ENCODE peak calls at places on chromosomes 5 and 9, in five cellular contexts. H is endothelial cell; K is CD8-positive, alpha-beta T cell; E is AG09319; D is MCF 10A. R is an unnamed sample.

GRCh38 chr9:98391406-98391805 is 136.0 kb upstream of the TBC1D2 start:
- DNase-seq in H (no peak), K (no peak), E (no peak), D (no peak), R (no peak)

GRCh38 chr5:181234116-181234454 is 9.6 kb downstream of the RACK1 start:
- DNase-seq in H (no peak), K (no peak), E (no peak), D (no peak), R (no peak)

GRCh38 chr9:125190371-125190801 is 783 bp upstream of the PPP6C start:
- DNase-seq in H (no peak), K (peak; percentile 56), E (no peak), D (no peak), R (no peak)

GRCh38 chr5:126414874-126415502 is 8.2 kb upstream of the GRAMD2B start:
- DNase-seq in H (no peak), K (no peak), E (no peak), D (peak; percentile 72), R (no peak)

GRCh38 chr5:39100851-39101396 is 26.7 kb upstream of the RICTOR start:
- DNase-seq in H (no peak), K (no peak), E (peak; percentile 93), D (peak; percentile 98), R (no peak)

GRCh38 chr5:26282190-26282589 is 756.2 kb downstream of the CDH9 start:
- DNase-seq in H (no peak), K (no peak), E (no peak), D (no peak), R (no peak)

GRCh38 chr9:36029765-36030528 is 6.8 kb upstream of the RECK start:
- DNase-seq in H (no peak), K (no peak), E (peak; percentile 93), D (peak; percentile 94), R (no peak)

GRCh38 chr9:99851028-99851822 is 29.5 kb downstream of the NR4A3 start:
- DNase-seq in H (no peak), K (peak; percentile 54), E (no peak), D (no peak), R (no peak)

GRCh38 chr5:143434261-143435206 is 31.0 kb upstream of the NR3C1 start:
- DNase-seq in H (no peak), K (peak; percentile 70), E (no peak), D (no peak), R (peak; percentile 28)

GRCh38 chr5:123116063-123116462 is 27.0 kb downstream of the PRDM6 start:
- DNase-seq in H (no peak), K (no peak), E (peak; percentile 75), D (peak; percentile 56), R (no peak)

GRCh38 chr5:143582176-143582575 is 178.7 kb upstream of the NR3C1 start:
- DNase-seq in H (no peak), K (no peak), E (no peak), D (no peak), R (no peak)

GRCh38 chr9:70117835-70118319 is 74.2 kb downstream of the MAMDC2 start:
- DNase-seq in H (no peak), K (no peak), E (no peak), D (no peak), R (no peak)

GRCh38 chr5:65190328-65191053 is 291.2 kb downstream of the ADAMTS6 start:
- DNase-seq in H (no peak), K (no peak), E (peak; percentile 91), D (peak; percentile 50), R (no peak)

GRCh38 chr9:134058716-134059115 is 9.1 kb downstream of the BRD3 start:
- DNase-seq in H (no peak), K (no peak), E (no peak), D (peak; percentile 60), R (no peak)

GRCh38 chr9:69981686-69982450 is 61.8 kb upstream of the MAMDC2 start:
- DNase-seq in H (no peak), K (no peak), E (no peak), D (peak; percentile 1), R (no peak)

GRCh38 chr9:105413486-105414068 is 34.3 kb upstream of the FSD1L start:
- DNase-seq in H (no peak), K (no peak), E (peak; percentile 16), D (peak; percentile 55), R (no peak)

GRCh38 chr5:172439785-172440480 is 14.4 kb downstream of the SH3PXD2B start:
- DNase-seq in H (no peak), K (no peak), E (no peak), D (no peak), R (no peak)

GRCh38 chr5:152956943-152957613 is 533.4 kb upstream of the GRIA1 start:
- DNase-seq in H (no peak), K (no peak), E (no peak), D (peak; percentile 49), R (no peak)

DNA sequence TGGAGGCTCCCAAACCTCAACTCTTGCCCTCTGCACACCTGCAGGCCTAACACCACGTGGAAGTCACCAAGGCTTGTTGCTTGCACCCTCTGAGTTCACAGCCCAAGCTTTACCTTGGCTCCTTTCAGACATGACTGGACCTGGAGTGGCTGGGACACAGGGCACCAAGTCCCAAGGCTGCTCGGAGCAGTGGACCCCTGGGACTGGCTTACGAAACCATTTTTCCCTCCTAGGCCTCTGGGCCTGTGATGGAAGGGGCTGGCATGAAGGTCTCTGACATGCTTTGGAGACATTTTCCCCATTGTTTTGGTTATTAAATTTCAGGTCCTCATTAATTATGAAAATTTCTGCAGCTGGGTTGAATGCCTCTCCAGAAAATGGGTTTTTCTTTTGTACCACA is 994.4 kb upstream of the NUDT12 start:
- DNase-seq in H (no peak), K (no peak), E (no peak), D (no peak), R (no peak)
- TF ChIP-seq CTCF in H (no peak), K (no peak), E (no peak), D (no peak), R (no peak)

GRCh38 chr9:34519321-34520020 is 3.3 kb downstream of the ENHO start:
- DNase-seq in H (no peak), K (no peak), E (no peak), D (no peak), R (no peak)
- TF ChIP-seq CTCF in H (no peak), K (no peak), E (no peak), D (no peak), R (no peak)

GRCh38 chr5:75051217-75051751 is 1.1 kb downstream of the GCNT4 start:
- DNase-seq in H (no peak), K (no peak), E (no peak), D (no peak), R (no peak)

GRCh38 chr5:75048457-75048953 is 3.9 kb downstream of the GCNT4 start:
- DNase-seq in H (no peak), K (no peak), E (no peak), D (no peak), R (no peak)

GRCh38 chr5:75049581-75050274 is 2.6 kb downstream of the GCNT4 start:
- DNase-seq in H (peak; percentile 62), K (peak; percentile 76), E (no peak), D (peak; percentile 81), R (no peak)

GRCh38 chr5:75052461-75053285 is at the start of gene GCNT4:
- DNase-seq in H (peak; percentile 51), K (peak; percentile 80), E (no peak), D (peak; percentile 53), R (no peak)

GRCh38 chr5:75050415-75050814 is 1.9 kb downstream of the GCNT4 start:
- DNase-seq in H (peak; percentile 38), K (no peak), E (no peak), D (peak; percentile 30), R (no peak)
- TF ChIP-seq CTCF in H (no peak), K (no peak), E (peak; percentile 11), D (no peak), R (no peak)

GRCh38 chr5:132591140-132591539 is 34.4 kb downstream of the RAD50 start:
- DNase-seq in H (no peak), K (no peak), E (no peak), D (no peak), R (no peak)
- TF ChIP-seq CTCF in H (no peak), K (no peak), E (no peak), D (no peak), R (no peak)

GRCh38 chr5:134003064-134003956 is 1.5 kb downstream of the VDAC1 start:
- DNase-seq in H (no peak), K (no peak), E (no peak), D (no peak), R (no peak)

GRCh38 chr5:134005415-134006118 is 792 bp upstream of the VDAC1 start:
- DNase-seq in H (no peak), K (no peak), E (no peak), D (no peak), R (peak; percentile 30)

GRCh38 chr5:134003957-134004625 is 684 bp downstream of the VDAC1 start:
- DNase-seq in H (no peak), K (peak; percentile 55), E (peak; percentile 7), D (peak; percentile 51), R (peak; percentile 66)

GRCh38 chr5:134006119-134006514 is 1.3 kb upstream of the VDAC1 start:
- DNase-seq in H (no peak), K (no peak), E (no peak), D (no peak), R (no peak)

DNA sequence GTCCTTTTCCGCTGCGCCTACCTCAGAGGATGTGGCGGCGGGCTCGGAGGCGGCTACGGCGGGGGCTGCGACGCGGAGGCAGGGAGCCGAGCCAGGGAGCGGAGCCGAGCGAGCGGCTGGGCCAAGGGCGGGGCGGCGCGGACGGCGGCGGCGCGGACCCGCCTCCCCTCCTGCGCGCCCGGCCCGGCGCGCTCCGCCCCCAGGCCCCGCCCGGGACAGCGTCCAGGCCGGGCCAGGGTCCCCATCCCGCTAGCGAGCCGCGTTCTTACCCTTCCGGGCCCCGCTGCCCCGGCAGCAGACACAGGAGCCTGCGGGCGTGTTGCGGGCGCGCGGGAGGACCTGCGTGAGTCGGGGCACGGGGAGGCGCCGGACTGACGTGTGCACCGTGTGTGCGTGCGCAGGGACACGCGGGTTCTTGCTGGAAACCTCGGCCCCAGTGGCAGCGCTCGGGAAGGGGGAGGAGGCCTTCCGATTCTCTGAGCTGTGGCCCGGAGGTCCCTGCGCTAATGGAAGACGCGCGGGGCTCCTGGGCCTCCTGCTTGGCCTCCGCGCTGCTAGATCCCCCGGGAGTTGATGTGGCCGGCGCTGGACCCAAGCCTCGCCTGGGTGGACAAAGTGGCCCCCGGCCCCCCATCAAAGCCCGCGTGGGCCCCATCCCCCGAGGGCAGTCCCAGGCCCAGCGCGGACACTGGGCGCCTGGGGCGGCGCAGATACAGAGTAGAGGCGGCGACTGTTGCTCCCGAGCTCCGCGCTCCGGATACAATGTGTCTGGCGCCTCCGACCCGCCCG is at the start of gene VDAC1:
- DNase-seq in H (peak; percentile 79), K (peak; percentile 86), E (peak; percentile 71), D (peak; percentile 82), R (peak; percentile 81)
- TF ChIP-seq CTCF in H (no peak), K (no peak), E (no peak), D (no peak), R (no peak)

DNA sequence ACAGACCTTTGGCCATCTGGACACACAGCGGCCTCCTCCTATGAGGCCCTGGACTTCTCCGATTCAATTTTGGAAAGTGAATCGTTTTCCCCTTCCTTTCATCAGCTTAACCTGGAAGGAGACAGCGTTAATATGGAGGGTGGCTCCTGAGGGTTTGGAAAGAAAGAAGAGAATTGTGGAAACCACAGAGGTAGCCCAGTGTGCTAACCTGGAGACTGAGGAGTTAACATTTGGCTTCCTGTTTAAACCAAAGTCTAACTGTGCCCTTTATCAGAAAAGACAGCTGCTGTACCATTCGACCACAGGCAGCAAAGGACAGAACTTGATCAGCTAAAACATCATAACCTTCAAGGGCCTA is 670 bp downstream of the IDNK start:
- DNase-seq in H (no peak), K (no peak), E (no peak), D (no peak), R (no peak)
- TF ChIP-seq CTCF in H (no peak), K (no peak), E (no peak), D (no peak), R (no peak)